ENCODE peak calls at places on chromosomes 16 and 17, in four cellular contexts. One of them, this sample, is unnamed.

GRCh38 chr16:60203525-60204124 is 1469.5 kb upstream of the GOT2 start:
- DNase-seq in fibroblast of the aortic adventitia: no peak
- DNase-seq in NCI-H1105: no peak
- DNase-seq in nephron progenitor cell: no peak
- DNase-seq in this sample: no peak

GRCh38 chr17:45820052-45820780 is 24.5 kb upstream of the SPPL2C start:
- DNase-seq in NCI-H1105: no peak
- DNase-seq in nephron progenitor cell: no peak
- DNase-seq in fibroblast of the aortic adventitia: no peak
- DNase-seq in this sample: no peak

GRCh38 chr16:19696961-19697360 is 21.1 kb downstream of the KNOP1 start:
- DNase-seq in NCI-H1105: peak; percentile 58
- DNase-seq in nephron progenitor cell: no peak
- DNase-seq in fibroblast of the aortic adventitia: no peak
- DNase-seq in this sample: no peak

GRCh38 chr16:14548933-14549788 is 80.9 kb downstream of the PARN start:
- DNase-seq in NCI-H1105: no peak
- DNase-seq in nephron progenitor cell: no peak
- DNase-seq in fibroblast of the aortic adventitia: no peak
- DNase-seq in this sample: no peak

GRCh38 chr16:12087901-12088364 is 111.4 kb downstream of the SNX29 start:
- DNase-seq in fibroblast of the aortic adventitia: no peak
- DNase-seq in NCI-H1105: peak; percentile 23
- DNase-seq in nephron progenitor cell: no peak
- DNase-seq in this sample: no peak

GRCh38 chr17:82424001-82424862 is 5.8 kb upstream of the OGFOD3 start:
- DNase-seq in NCI-H1105: no peak
- DNase-seq in fibroblast of the aortic adventitia: peak; percentile 64
- DNase-seq in nephron progenitor cell: peak; percentile 42
- DNase-seq in this sample: peak; percentile 30

GRCh38 chr16:50611332-50611934 is 63.2 kb downstream of the NKD1 start:
- DNase-seq in NCI-H1105: no peak
- DNase-seq in fibroblast of the aortic adventitia: peak; percentile 27
- DNase-seq in nephron progenitor cell: no peak
- DNase-seq in this sample: no peak

GRCh38 chr17:32523827-32524552 is 37.2 kb downstream of the CDK5R1 start:
- DNase-seq in nephron progenitor cell: no peak
- DNase-seq in NCI-H1105: no peak
- DNase-seq in fibroblast of the aortic adventitia: no peak
- DNase-seq in this sample: no peak

GRCh38 chr16:3088925-3089716 is 10.0 kb downstream of the ZSCAN10 start:
- DNase-seq in fibroblast of the aortic adventitia: no peak
- DNase-seq in nephron progenitor cell: no peak
- DNase-seq in NCI-H1105: no peak
- DNase-seq in this sample: no peak

GRCh38 chr16:24035127-24035842 is 199.5 kb downstream of the PRKCB start:
- DNase-seq in NCI-H1105: no peak
- DNase-seq in nephron progenitor cell: no peak
- DNase-seq in fibroblast of the aortic adventitia: no peak
- DNase-seq in this sample: no peak

GRCh38 chr16:11316331-11317015 is 28.8 kb upstream of the RMI2 start:
- DNase-seq in fibroblast of the aortic adventitia: no peak
- DNase-seq in nephron progenitor cell: peak; percentile 33
- DNase-seq in NCI-H1105: no peak
- DNase-seq in this sample: no peak

GRCh38 chr17:45103269-45103795 is 29.0 kb downstream of the PLCD3 start:
- DNase-seq in nephron progenitor cell: no peak
- DNase-seq in fibroblast of the aortic adventitia: no peak
- DNase-seq in NCI-H1105: no peak
- DNase-seq in this sample: no peak

GRCh38 chr17:37066322-37066905 is 117.7 kb downstream of the AATF start:
- DNase-seq in NCI-H1105: no peak
- DNase-seq in fibroblast of the aortic adventitia: no peak
- DNase-seq in nephron progenitor cell: no peak
- DNase-seq in this sample: no peak

GRCh38 chr17:42894283-42895184 is 6.1 kb upstream of the G6PC1 start:
- DNase-seq in nephron progenitor cell: no peak
- DNase-seq in fibroblast of the aortic adventitia: no peak
- DNase-seq in NCI-H1105: no peak
- DNase-seq in this sample: no peak

GRCh38 chr17:81870155-81870977 is 771 bp downstream of the ARHGDIA start:
- DNase-seq in NCI-H1105: no peak
- DNase-seq in fibroblast of the aortic adventitia: peak; percentile 52
- DNase-seq in nephron progenitor cell: peak; percentile 41
- DNase-seq in this sample: no peak

GRCh38 chr17:77444653-77445029 is 303.9 kb downstream of the SEC14L1 start:
- DNase-seq in nephron progenitor cell: peak; percentile 51
- DNase-seq in NCI-H1105: no peak
- DNase-seq in fibroblast of the aortic adventitia: peak; percentile 71
- DNase-seq in this sample: no peak

GRCh38 chr17:77810536-77810935 is 148.0 kb upstream of the TNRC6C start:
- DNase-seq in fibroblast of the aortic adventitia: peak; percentile 87
- DNase-seq in nephron progenitor cell: no peak
- DNase-seq in NCI-H1105: no peak
- DNase-seq in this sample: no peak

GRCh38 chr17:7587420-7587786 is 2.5 kb downstream of the SOX15 start:
- DNase-seq in nephron progenitor cell: no peak
- DNase-seq in NCI-H1105: no peak
- DNase-seq in fibroblast of the aortic adventitia: peak; percentile 94
- DNase-seq in this sample: no peak

GRCh38 chr16:68378436-68379415 is 67.9 kb downstream of the PRMT7 start:
- DNase-seq in fibroblast of the aortic adventitia: no peak
- DNase-seq in NCI-H1105: no peak
- DNase-seq in nephron progenitor cell: no peak
- DNase-seq in this sample: no peak